ENCODE peak calls at places on chromosomes 1 and 21, in ten cellular contexts. J is NB4, C is IMR-90, R is transverse colon, O is H54, T is A549, K is tibial nerve, L is GM12892, Q is lower leg skin, Y is spleen. F is an unnamed sample.

GRCh38 chr1:11530731-11531311 is 51.9 kb downstream of the DISP3 start:
- DNase-seq in C (no peak), T (no peak), K (no peak), Q (no peak), J (no peak), R (no peak), O (no peak), L (no peak), Y (peak; percentile 56), F (no peak)

GRCh38 chr1:156852414-156852874 is 6.5 kb downstream of the INSRR start:
- DNase-seq in T (peak; percentile 27), C (peak; percentile 27), J (no peak), K (peak; percentile 36), O (no peak), Q (no peak), R (peak; percentile 34), Y (no peak), L (no peak), F (peak; percentile 39)

GRCh38 chr1:111747282-111747734 is 8.1 kb upstream of the INKA2 start:
- DNase-seq in Y (no peak), R (peak; percentile 71), T (peak; percentile 83), J (peak; percentile 87), K (peak; percentile 71), L (peak; percentile 50), Q (no peak), O (peak; percentile 63), C (peak; percentile 77), F (peak; percentile 36)

GRCh38 chr1:229665912-229666558 is 40.0 kb downstream of the URB2 start:
- DNase-seq in L (no peak), Y (no peak), C (no peak), J (no peak), T (no peak), O (no peak), Q (no peak), K (no peak), R (no peak), F (no peak)

GRCh38 chr1:171780583-171781166 is 785 bp upstream of the METTL13 start:
- DNase-seq in Q (no peak), C (no peak), T (no peak), O (no peak), Y (peak; percentile 77), R (no peak), L (no peak), J (no peak), K (no peak), F (no peak)

GRCh38 chr1:163565171-163565570 is 243.4 kb downstream of the NUF2 start:
- DNase-seq in K (no peak), Q (no peak), L (no peak), C (no peak), O (no peak), T (no peak), Y (no peak), R (no peak), J (no peak), F (no peak)

GRCh38 chr1:98328855-98329254 is 332.7 kb upstream of the SNX7 start:
- DNase-seq in Y (no peak), L (no peak), T (no peak), R (no peak), C (no peak), Q (no peak), O (no peak), J (no peak), K (no peak), F (no peak)

GRCh38 chr1:155984341-155984740 is 6.0 kb upstream of the ARHGEF2 start:
- DNase-seq in R (no peak), O (no peak), Q (no peak), Y (no peak), C (no peak), K (no peak), T (no peak), J (no peak), L (no peak), F (no peak)

GRCh38 chr1:237740831-237741230 is 149.9 kb downstream of the ZP4 start:
- DNase-seq in C (no peak), Y (no peak), J (no peak), K (no peak), Q (no peak), R (no peak), L (no peak), O (no peak), T (no peak), F (no peak)

GRCh38 chr1:178464566-178464965 is 32.2 kb downstream of the CLEC20A start:
- DNase-seq in C (no peak), K (no peak), J (no peak), Q (no peak), O (no peak), Y (no peak), T (no peak), R (no peak), L (no peak), F (no peak)

GRCh38 chr1:221667504-221667903 is 74.4 kb downstream of the DUSP10 start:
- DNase-seq in Q (peak; percentile 38), K (no peak), Y (no peak), T (peak; percentile 24), C (peak; percentile 90), J (peak; percentile 81), L (no peak), O (no peak), R (no peak), F (no peak)

DNA sequence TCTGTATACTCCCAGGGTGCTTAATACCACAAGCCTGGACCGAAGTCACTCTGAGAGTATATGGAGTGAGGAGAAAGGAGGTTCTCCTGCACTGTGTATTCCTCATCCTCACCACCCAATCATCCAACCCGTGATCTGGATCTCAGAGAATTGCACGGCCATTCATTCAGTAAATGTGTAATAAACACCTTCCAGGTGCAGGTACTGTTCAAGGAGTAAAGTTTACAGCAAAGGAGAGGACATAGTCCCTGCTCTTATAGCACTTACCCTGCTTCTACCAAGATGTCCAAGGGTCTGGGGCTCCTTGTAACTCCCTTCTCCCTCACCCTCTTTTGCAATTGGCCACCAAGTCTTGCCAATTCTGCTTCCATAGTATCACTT is 139.2 kb upstream of the JUN start:
- DNase-seq in L (no peak), Q (no peak), R (no peak), O (no peak), C (no peak), K (no peak), J (no peak), Y (no peak), T (no peak), F (no peak)
- TF ChIP-seq POLR2A in L (no peak), Q (no peak), R (no peak), O (no peak), C (no peak), K (no peak), J (no peak), Y (no peak), T (no peak), F (no peak)

GRCh38 chr1:7702365-7702764 is 68.7 kb upstream of the VAMP3 start:
- DNase-seq in Q (no peak), T (no peak), K (no peak), Y (no peak), R (no peak), L (no peak), C (no peak), J (no peak), O (no peak), F (no peak)

GRCh38 chr1:7705908-7706216 is 65.2 kb upstream of the VAMP3 start:
- DNase-seq in C (no peak), R (no peak), Q (no peak), O (no peak), Y (no peak), K (no peak), T (no peak), J (no peak), L (no peak), F (no peak)

GRCh38 chr1:7703321-7704213 is 67.5 kb upstream of the VAMP3 start:
- DNase-seq in R (no peak), K (no peak), L (no peak), C (no peak), Q (no peak), Y (peak; percentile 84), T (no peak), J (no peak), O (no peak), F (no peak)

GRCh38 chr1:7705048-7705907 is 65.8 kb upstream of the VAMP3 start:
- DNase-seq in Y (peak; percentile 87), R (peak; percentile 37), O (no peak), T (no peak), Q (no peak), C (no peak), L (no peak), J (no peak), K (no peak), F (peak; percentile 13)

GRCh38 chr1:7704214-7705047 is 66.7 kb upstream of the VAMP3 start:
- DNase-seq in T (peak; percentile 83), C (peak; percentile 78), L (peak; percentile 89), Y (peak; percentile 96), K (peak; percentile 94), J (peak; percentile 54), Q (peak; percentile 90), O (peak; percentile 74), R (peak; percentile 95), F (peak; percentile 96)
- TF ChIP-seq POLR2A in T (no peak), C (no peak), L (no peak), Y (no peak), K (peak; percentile 65), J (no peak), Q (no peak), O (no peak), R (no peak), F (peak; percentile 82)

GRCh38 chr1:24918370-24918769 is 11.7 kb downstream of the RUNX3 start:
- DNase-seq in Q (no peak), J (no peak), T (no peak), O (no peak), K (no peak), C (no peak), Y (no peak), R (no peak), L (no peak), F (no peak)

GRCh38 chr1:24917327-24918074 is 12.6 kb downstream of the RUNX3 start:
- DNase-seq in K (no peak), O (no peak), R (no peak), J (no peak), Y (no peak), Q (no peak), L (no peak), T (no peak), C (no peak), F (no peak)

GRCh38 chr1:24913616-24914225 is 16.4 kb downstream of the RUNX3 start:
- DNase-seq in K (no peak), L (no peak), Q (no peak), C (no peak), J (no peak), Y (no peak), O (no peak), R (no peak), T (no peak), F (no peak)

GRCh38 chr1:24914226-24915069 is 15.6 kb downstream of the RUNX3 start:
- DNase-seq in Y (no peak), K (no peak), O (peak; percentile 58), L (no peak), C (peak; percentile 47), R (peak; percentile 57), Q (no peak), J (no peak), T (no peak), F (no peak)

GRCh38 chr1:24915819-24916602 is 14.1 kb downstream of the RUNX3 start:
- DNase-seq in Y (no peak), J (no peak), R (no peak), Q (no peak), C (no peak), T (no peak), K (no peak), O (no peak), L (no peak), F (no peak)
- TF ChIP-seq POLR2A in Y (no peak), J (no peak), R (no peak), Q (no peak), C (no peak), T (no peak), K (no peak), O (no peak), L (no peak), F (no peak)

GRCh38 chr21:41558842-41559241 is 50.9 kb upstream of the TMPRSS2 start:
- DNase-seq in T (no peak), Q (no peak), Y (no peak), O (no peak), R (no peak), K (no peak), J (no peak), L (no peak), C (no peak), F (no peak)
- TF ChIP-seq POLR2A in T (no peak), Q (no peak), Y (no peak), O (no peak), R (no peak), K (no peak), J (no peak), L (no peak), C (no peak), F (no peak)

F was measured in prostate gland.